ENCODE peak calls at places on chromosomes 4 and X, in eight cellular contexts. Z is psoas muscle, P is esophagus muscularis mucosa, C is thoracic aorta, Y is astrocyte, K is left lung, V is fibroblast of pulmonary artery, M is endothelial cell. N is an unnamed sample.

GRCh38 chr4:19748470-19748869 is 503.2 kb upstream of the SLIT2 start:
- DNase-seq in Z (peak; percentile 15), P (no peak), C (no peak), Y (peak; percentile 75), K (no peak), V (peak; percentile 97), M (no peak), N (peak; percentile 68)

GRCh38 chr4:55781809-55782208 is 37.8 kb upstream of the EXOC1L start:
- DNase-seq in Z (no peak), P (no peak), C (no peak), Y (no peak), K (no peak), V (peak; percentile 13), M (no peak), N (no peak)

GRCh38 chr4:81807927-81808672 is 336.4 kb upstream of the RASGEF1B start:
- DNase-seq in Z (no peak), P (no peak), C (no peak), Y (no peak), K (peak; percentile 37), V (peak; percentile 3), M (no peak), N (peak; percentile 12)

GRCh38 chrX:53950130-53950733 is 94.0 kb downstream of the PHF8 start:
- DNase-seq in Z (no peak), P (no peak), C (no peak), Y (peak; percentile 7), K (no peak), V (no peak), M (no peak), N (no peak)

GRCh38 chr4:22071749-22072148 is 123.2 kb upstream of the KCNIP4 start:
- DNase-seq in Z (no peak), P (no peak), C (no peak), Y (peak; percentile 5), K (no peak), V (peak; percentile 1), M (no peak), N (peak; percentile 62)

GRCh38 chr4:150078041-150078995 is at the start of gene DCLK2:
- DNase-seq in Z (peak; percentile 82), P (peak; percentile 93), C (peak; percentile 52), Y (peak; percentile 89), K (peak; percentile 82), V (peak; percentile 91), M (peak; percentile 65), N (peak; percentile 63)

GRCh38 chr4:24850669-24851068 is 55.3 kb downstream of the SOD3 start:
- DNase-seq in Z (peak; percentile 18), P (no peak), C (no peak), Y (peak; percentile 91), K (no peak), V (peak; percentile 85), M (no peak), N (peak; percentile 64)

GRCh38 chrX:123217077-123217476 is 33.0 kb downstream of the GRIA3 start:
- DNase-seq in Z (peak; percentile 20), P (no peak), C (no peak), Y (peak; percentile 41), K (no peak), V (peak; percentile 5), M (no peak), N (peak; percentile 37)

GRCh38 chr4:112377127-112377635 is 80.0 kb downstream of the ALPK1 start:
- DNase-seq in Z (no peak), P (no peak), C (no peak), Y (no peak), K (no peak), V (no peak), M (no peak), N (no peak)

GRCh38 chr4:93983133-93983532 is 154.6 kb downstream of the ATOH1 start:
- DNase-seq in Z (no peak), P (no peak), C (no peak), Y (no peak), K (no peak), V (no peak), M (no peak), N (no peak)

GRCh38 chr4:3672465-3672831 is 93.7 kb upstream of the ADRA2C start:
- DNase-seq in Z (no peak), P (no peak), C (no peak), Y (no peak), K (no peak), V (no peak), M (no peak), N (no peak)

GRCh38 chr4:73259552-73260140 is 1.0 kb upstream of the ANKRD17 start:
- DNase-seq in Z (no peak), P (no peak), C (no peak), Y (peak; percentile 40), K (no peak), V (no peak), M (no peak), N (no peak)

GRCh38 chr4:168562021-168562691 is 65.3 kb downstream of the PALLD start:
- DNase-seq in Z (no peak), P (no peak), C (no peak), Y (peak; percentile 73), K (no peak), V (no peak), M (no peak), N (peak; percentile 40)

GRCh38 chrX:129540068-129540653 is at the start of gene OCRL:
- DNase-seq in Z (peak; percentile 66), P (peak; percentile 92), C (no peak), Y (peak; percentile 29), K (peak; percentile 62), V (peak; percentile 65), M (peak; percentile 68), N (peak; percentile 60)

GRCh38 chrX:129612396-129612795 is 42.4 kb downstream of the APLN start:
- DNase-seq in Z (no peak), P (no peak), C (no peak), Y (no peak), K (no peak), V (no peak), M (no peak), N (no peak)

GRCh38 chr4:89838005-89838404 is 1.0 kb upstream of the SNCA start:
- DNase-seq in Z (no peak), P (no peak), C (no peak), Y (no peak), K (no peak), V (peak; percentile 29), M (peak; percentile 9), N (peak; percentile 36)

GRCh38 chr4:18917689-18918088 is 896.1 kb upstream of the LCORL start:
- DNase-seq in Z (no peak), P (no peak), C (no peak), Y (peak; percentile 52), K (no peak), V (peak; percentile 6), M (no peak), N (no peak)

GRCh38 chrX:124358796-124359386 is 12.5 kb downstream of the SH2D1A start:
- DNase-seq in Z (no peak), P (no peak), C (no peak), Y (no peak), K (no peak), V (no peak), M (no peak), N (no peak)

GRCh38 chr4:4461850-4462249 is 74.9 kb downstream of the NSG1 start:
- DNase-seq in Z (peak; percentile 20), P (no peak), C (no peak), Y (no peak), K (no peak), V (no peak), M (no peak), N (no peak)

GRCh38 chrX:10444204-10444603 is 176.2 kb downstream of the MID1 start:
- DNase-seq in Z (no peak), P (no peak), C (no peak), Y (no peak), K (no peak), V (peak; percentile 25), M (peak; percentile 5), N (no peak)

GRCh38 chr4:6909970-6910339 is 329 bp downstream of the TBC1D14 start:
- DNase-seq in Z (peak; percentile 42), P (no peak), C (no peak), Y (no peak), K (no peak), V (no peak), M (peak; percentile 38), N (no peak)

GRCh38 chr4:106717094-106717493 is 319.0 kb downstream of the DKK2 start:
- DNase-seq in Z (no peak), P (no peak), C (no peak), Y (peak; percentile 82), K (no peak), V (peak; percentile 7), M (no peak), N (no peak)

GRCh38 chrX:153494541-153495361 is at the start of gene BGN:
- DNase-seq in Z (peak; percentile 42), P (no peak), C (peak; percentile 39), Y (peak; percentile 63), K (peak; percentile 50), V (peak; percentile 70), M (peak; percentile 50), N (no peak)
- TF ChIP-seq CTCF in Z (peak; percentile 16), P (no peak), C (peak; percentile 17), Y (peak; percentile 17), K (no peak), V (peak; percentile 43), M (no peak), N (no peak)

DNA sequence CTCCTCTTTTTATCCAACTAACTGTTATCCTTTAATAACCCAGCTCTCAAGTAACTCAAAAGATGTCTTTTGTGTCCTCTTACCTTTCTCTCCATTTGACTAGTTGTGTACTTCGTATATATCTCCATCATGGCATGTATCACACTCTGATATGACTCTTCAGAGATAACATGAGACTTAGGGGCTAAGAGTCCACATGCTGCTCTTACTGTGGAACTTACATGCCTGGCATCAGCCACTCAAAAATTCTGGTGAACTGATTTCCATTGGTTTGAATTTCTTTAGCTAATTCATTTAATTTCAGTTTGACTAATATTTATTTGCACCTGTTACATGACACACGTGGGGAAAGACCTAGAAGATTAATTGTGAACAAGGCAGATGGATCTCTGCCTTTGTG is 317.3 kb downstream of the HS3ST1 start:
- DNase-seq in Z (no peak), P (no peak), C (no peak), Y (no peak), K (no peak), V (no peak), M (no peak), N (no peak)
- TF ChIP-seq CTCF in Z (no peak), P (no peak), C (no peak), Y (no peak), K (no peak), V (no peak), M (no peak), N (no peak)

GRCh38 chr4:173159791-173160190 is 8.8 kb upstream of the GALNT7 start:
- DNase-seq in Z (no peak), P (no peak), C (no peak), Y (peak; percentile 14), K (no peak), V (no peak), M (no peak), N (no peak)
- TF ChIP-seq CTCF in Z (no peak), P (no peak), C (no peak), Y (no peak), K (no peak), V (no peak), M (no peak), N (no peak)

GRCh38 chr4:189843392-189844009 is 97.2 kb upstream of the FRG1 start:
- DNase-seq in Z (no peak), P (no peak), C (no peak), Y (no peak), K (no peak), V (no peak), M (no peak), N (no peak)
- TF ChIP-seq CTCF in Z (no peak), P (no peak), C (no peak), Y (no peak), K (no peak), V (no peak), M (no peak), N (no peak)

N was measured in MCF 10A.